ENCODE peak calls at places on chromosomes 3 and 15, in six cellular contexts. S, E, G, Q, B and K are unnamed samples. For H3K27me3 and H3K4me1, the result is how much of the 10 kb centered on the place peaks cover.

GRCh38 chr3:117910820-117911524 is 1123.7 kb downstream of the IGSF11 start:
- DNase-seq in S (no peak), E (no peak), G (no peak), Q (no peak), B (no peak), K (no peak)

GRCh38 chr3:19866751-19867347 is 67.2 kb downstream of the EFHB start:
- DNase-seq in S (no peak), E (peak), G (peak), Q (peak), B (peak), K (peak)

GRCh38 chr3:73509066-73509465 is 115.7 kb downstream of the PDZRN3 start:
- DNase-seq in S (no peak), E (no peak), G (no peak), Q (no peak), B (no peak), K (no peak)

GRCh38 chr3:189270248-189270832 is 98.6 kb downstream of the TPRG1 start:
- DNase-seq in S (peak), E (peak), G (no peak), Q (peak), B (peak), K (peak)

GRCh38 chr3:108091498-108092259 is 848 bp upstream of the CD47 start:
- DNase-seq in S (no peak), E (peak), G (no peak), Q (no peak), B (no peak), K (peak)

GRCh38 chr3:37114251-37115145 is 59.9 kb downstream of the LRRFIP2 start:
- DNase-seq in S (no peak), E (no peak), G (no peak), Q (peak), B (no peak), K (no peak)

GRCh38 chr3:51955893-51956770 is 951 bp downstream of the GPR62 start:
- DNase-seq in S (peak), E (no peak), G (no peak), Q (peak), B (no peak), K (no peak)

GRCh38 chr15:87710406-87710805 is 546.1 kb downstream of the NTRK3 start:
- DNase-seq in S (no peak), E (no peak), G (no peak), Q (peak), B (no peak), K (no peak)

GRCh38 chr15:85749261-85750151 is 45.2 kb downstream of the KLHL25 start:
- DNase-seq in S (no peak), E (no peak), G (no peak), Q (no peak), B (no peak), K (no peak)

GRCh38 chr3:110436209-110436608 is 635.4 kb upstream of the NECTIN3 start:
- DNase-seq in S (no peak), E (no peak), G (no peak), Q (no peak), B (peak), K (peak)

GRCh38 chr3:97439373-97439772 is 325.2 kb upstream of the ARL6 start:
- DNase-seq in S (no peak), E (no peak), G (no peak), Q (no peak), B (no peak), K (no peak)

GRCh38 chr15:51322622-51323296 is 15.6 kb downstream of the CYP19A1 start:
- DNase-seq in S (peak), E (no peak), G (no peak), Q (no peak), B (no peak), K (no peak)

GRCh38 chr3:130759692-130760338 is 13.2 kb upstream of the PIK3R4 start:
- DNase-seq in S (peak), E (peak), G (no peak), Q (peak), B (peak), K (peak)

GRCh38 chr3:174619244-174619643 is 239.9 kb upstream of the NAALADL2 start:
- DNase-seq in S (no peak), E (no peak), G (no peak), Q (no peak), B (no peak), K (no peak)

GRCh38 chr3:195757827-195758226 is 37.0 kb downstream of the MUC20 start:
- DNase-seq in S (no peak), E (no peak), G (no peak), Q (no peak), B (no peak), K (no peak)

GRCh38 chr3:50154840-50155490 is at the start of gene SEMA3F:
- DNase-seq in S (peak), E (peak), G (no peak), Q (peak), B (peak), K (peak)

GRCh38 chr15:65049418-65049840 is 4.2 kb downstream of the SLC51B start:
- DNase-seq in S (peak), E (peak), G (peak), Q (peak), B (no peak), K (peak)

GRCh38 chr3:191328383-191328962 is 721 bp upstream of the CCDC50 start:
- DNase-seq in S (no peak), E (no peak), G (no peak), Q (no peak), B (no peak), K (no peak)

GRCh38 chr3:172202797-172203196 is 163.4 kb downstream of the FNDC3B start:
- DNase-seq in S (no peak), E (no peak), G (no peak), Q (no peak), B (no peak), K (no peak)

GRCh38 chr15:31525296-31525695 is 198.7 kb downstream of the KLF13 start:
- DNase-seq in S (no peak), E (no peak), G (no peak), Q (no peak), B (no peak), K (no peak)

GRCh38 chr15:92111756-92112155 is 258.2 kb downstream of the SLCO3A1 start:
- DNase-seq in S (no peak), E (no peak), G (no peak), Q (no peak), B (no peak), K (no peak)

GRCh38 chr15:82802497-82802896 is 3.4 kb downstream of the FSD2 start:
- DNase-seq in S (no peak), E (no peak), G (no peak), Q (no peak), B (no peak), K (no peak)

DNA sequence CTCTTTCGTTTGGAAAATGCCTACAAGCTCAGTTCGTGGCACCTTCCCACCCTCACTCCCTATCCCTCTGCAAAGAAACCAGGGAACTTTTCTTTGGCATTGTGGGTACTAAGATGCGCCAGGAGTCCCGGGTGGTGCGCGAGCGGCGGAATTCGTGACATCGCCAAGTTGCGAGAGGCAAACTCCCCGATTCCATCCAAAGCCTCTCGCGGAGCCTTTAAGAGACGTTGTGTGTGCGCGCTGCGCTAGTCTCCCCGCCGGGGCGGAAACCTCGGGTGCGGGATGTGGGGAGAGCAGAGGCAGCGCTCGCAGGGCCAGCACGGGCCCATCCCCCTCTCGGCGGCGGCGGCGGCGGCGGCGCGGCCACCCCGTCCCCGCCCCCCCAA is 443 bp upstream of the NR2F2 start:
- DNase-seq in S (no peak), E (peak), G (no peak), Q (peak), B (no peak), K (peak)
- H3K27me3 ChIP-seq in S (under half), E (under half), G (under half), Q (under half), B (under half), K (under half)

DNA sequence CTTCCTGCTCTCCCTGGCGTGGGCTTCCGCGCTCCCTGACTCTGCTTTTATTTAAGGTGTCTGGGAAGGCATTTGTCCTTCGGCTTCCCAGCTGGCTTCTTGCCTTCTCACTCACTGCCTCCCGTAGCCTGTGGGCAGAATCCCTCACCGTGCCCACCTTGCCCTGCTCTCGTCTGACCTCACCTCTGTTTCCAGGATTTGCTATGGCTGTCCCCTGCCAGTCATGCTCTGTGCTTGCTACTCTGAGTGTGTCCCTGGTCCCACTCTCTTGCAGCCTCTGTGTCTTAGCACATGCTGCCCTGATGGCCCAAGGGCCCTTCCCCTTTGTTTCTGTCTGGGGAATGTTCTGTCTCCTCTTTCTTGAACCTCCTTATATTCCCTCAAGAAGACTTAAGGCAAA is 26.2 kb downstream of the LPP start:
- DNase-seq in S (no peak), E (no peak), G (no peak), Q (no peak), B (no peak), K (no peak)
- H3K4me1 ChIP-seq in S (under half), E (under half), G (under half), Q (under half), B (under half), K (under half)

GRCh38 chr3:180265551-180265950 is 228.8 kb upstream of the PEX5L start:
- DNase-seq in S (no peak), E (peak), G (no peak), Q (no peak), B (no peak), K (no peak)

GRCh38 chr3:180264479-180264878 is 227.7 kb upstream of the PEX5L start:
- DNase-seq in S (no peak), E (no peak), G (no peak), Q (no peak), B (no peak), K (no peak)

GRCh38 chr3:180267202-180267843 is 230.6 kb upstream of the PEX5L start:
- DNase-seq in S (no peak), E (peak), G (peak), Q (no peak), B (no peak), K (peak)
- H3K27ac ChIP-seq in S (no peak), E (peak), G (peak), Q (no peak), B (no peak), K (no peak)

GRCh38 chr3:176916777-176917176 is 280.5 kb downstream of the TBL1XR1 start:
- DNase-seq in S (no peak), E (no peak), G (no peak), Q (no peak), B (no peak), K (peak)
- H3K27me3 ChIP-seq in S (under half), E (under half), G (under half), Q (under half), B (under half), K (under half)

GRCh38 chr15:70720228-70721016 is 42.9 kb downstream of the UACA start:
- DNase-seq in S (no peak), E (no peak), G (no peak), Q (no peak), B (no peak), K (no peak)
- H3K4me1 ChIP-seq in S (half or more), E (under half), G (under half), Q (under half), B (under half), K (under half)

GRCh38 chr3:147393261-147393964 is 12.9 kb downstream of the ZIC4 start:
- DNase-seq in S (peak), E (no peak), G (no peak), Q (no peak), B (no peak), K (no peak)
- H3K27ac ChIP-seq in S (peak), E (no peak), G (no peak), Q (peak), B (no peak), K (no peak)

DNA sequence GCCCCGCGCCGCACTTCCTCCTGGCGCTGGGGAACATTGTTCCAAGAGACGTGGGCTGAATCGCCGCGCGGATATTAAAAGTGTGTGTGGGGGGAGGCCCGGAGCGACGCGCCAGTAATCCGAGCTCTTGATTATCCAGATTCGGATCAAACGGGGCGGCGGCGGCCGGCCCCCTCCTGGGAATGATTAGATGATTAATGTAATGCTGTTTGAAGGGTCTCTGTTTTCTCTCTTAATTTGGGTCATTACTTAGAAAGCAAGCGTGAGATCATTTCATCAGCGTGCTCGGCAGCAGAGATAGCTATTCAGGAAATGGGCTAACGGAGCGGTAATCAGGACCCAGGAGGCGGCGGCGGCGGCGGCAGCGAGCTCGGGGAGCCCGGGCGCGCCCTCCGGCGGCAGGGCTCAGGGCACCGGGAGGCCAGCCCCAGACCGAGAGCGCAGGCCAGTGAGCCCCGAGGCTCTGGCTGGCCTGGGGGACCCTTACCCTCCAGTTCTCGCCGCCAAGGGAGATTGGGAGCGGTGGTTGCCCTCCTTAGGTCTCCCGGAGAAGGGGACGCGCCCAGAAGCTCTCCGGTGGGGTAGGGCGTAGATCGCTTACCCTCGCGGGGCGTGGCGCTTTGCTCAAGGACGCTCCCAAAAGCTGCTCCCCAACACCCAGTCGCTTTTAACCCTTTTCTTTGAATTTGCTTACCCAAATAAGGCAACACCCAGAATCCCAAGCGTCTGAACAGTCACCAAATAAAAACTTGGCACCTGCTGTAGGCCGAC is 4.5 kb downstream of the FEZF2 start:
- DNase-seq in S (no peak), E (no peak), G (no peak), Q (no peak), B (no peak), K (no peak)
- H3K27me3 ChIP-seq in S (half or more), E (under half), G (under half), Q (half or more), B (half or more), K (under half)

DNA sequence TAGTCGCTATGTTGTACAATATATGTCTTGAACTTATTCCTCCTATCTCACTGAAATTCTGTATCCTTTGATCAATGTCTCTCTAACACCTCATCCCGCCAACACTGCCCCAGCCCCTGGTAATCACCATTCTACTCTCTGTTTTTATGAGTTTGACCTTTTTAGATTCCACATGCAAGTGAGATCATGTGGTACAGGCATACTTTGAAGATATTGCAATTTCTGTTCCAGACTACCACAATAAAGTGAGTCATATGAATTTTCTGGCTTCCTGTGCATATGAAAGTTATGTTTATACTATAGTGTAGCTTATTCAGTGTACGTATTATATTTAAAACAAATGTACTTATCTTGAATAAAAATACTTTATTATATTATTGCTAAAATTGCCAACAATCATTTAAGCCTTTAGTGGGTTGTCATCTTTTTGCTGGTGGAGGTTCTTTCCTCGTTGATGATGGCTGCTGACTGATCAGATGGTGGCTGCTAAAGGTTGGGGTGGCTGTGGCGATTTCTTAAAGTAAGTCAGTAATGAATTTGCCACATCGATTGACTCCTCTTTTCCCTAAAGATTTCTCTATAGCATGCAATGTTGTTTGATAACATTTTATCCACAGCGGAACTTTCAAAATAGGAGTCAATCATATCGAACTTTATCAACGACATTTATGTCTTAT is 257.2 kb downstream of the NFKBIZ start:
- DNase-seq in S (no peak), E (no peak), G (no peak), Q (no peak), B (no peak), K (no peak)
- H3K4me1 ChIP-seq in S (under half), E (under half), G (under half), Q (under half), B (under half), K (under half)

GRCh38 chr3:72186485-72186864 is 401.5 kb upstream of the PROK2 start:
- DNase-seq in S (no peak), E (no peak), G (no peak), Q (peak), B (no peak), K (no peak)

GRCh38 chr3:72189344-72189743 is 404.4 kb upstream of the PROK2 start:
- DNase-seq in S (no peak), E (no peak), G (no peak), Q (no peak), B (no peak), K (no peak)

GRCh38 chr3:72187131-72187530 is 402.2 kb upstream of the PROK2 start:
- DNase-seq in S (no peak), E (no peak), G (no peak), Q (no peak), B (peak), K (no peak)

GRCh38 chr3:72183489-72183888 is 398.5 kb upstream of the PROK2 start:
- DNase-seq in S (no peak), E (no peak), G (no peak), Q (no peak), B (no peak), K (no peak)

DNA sequence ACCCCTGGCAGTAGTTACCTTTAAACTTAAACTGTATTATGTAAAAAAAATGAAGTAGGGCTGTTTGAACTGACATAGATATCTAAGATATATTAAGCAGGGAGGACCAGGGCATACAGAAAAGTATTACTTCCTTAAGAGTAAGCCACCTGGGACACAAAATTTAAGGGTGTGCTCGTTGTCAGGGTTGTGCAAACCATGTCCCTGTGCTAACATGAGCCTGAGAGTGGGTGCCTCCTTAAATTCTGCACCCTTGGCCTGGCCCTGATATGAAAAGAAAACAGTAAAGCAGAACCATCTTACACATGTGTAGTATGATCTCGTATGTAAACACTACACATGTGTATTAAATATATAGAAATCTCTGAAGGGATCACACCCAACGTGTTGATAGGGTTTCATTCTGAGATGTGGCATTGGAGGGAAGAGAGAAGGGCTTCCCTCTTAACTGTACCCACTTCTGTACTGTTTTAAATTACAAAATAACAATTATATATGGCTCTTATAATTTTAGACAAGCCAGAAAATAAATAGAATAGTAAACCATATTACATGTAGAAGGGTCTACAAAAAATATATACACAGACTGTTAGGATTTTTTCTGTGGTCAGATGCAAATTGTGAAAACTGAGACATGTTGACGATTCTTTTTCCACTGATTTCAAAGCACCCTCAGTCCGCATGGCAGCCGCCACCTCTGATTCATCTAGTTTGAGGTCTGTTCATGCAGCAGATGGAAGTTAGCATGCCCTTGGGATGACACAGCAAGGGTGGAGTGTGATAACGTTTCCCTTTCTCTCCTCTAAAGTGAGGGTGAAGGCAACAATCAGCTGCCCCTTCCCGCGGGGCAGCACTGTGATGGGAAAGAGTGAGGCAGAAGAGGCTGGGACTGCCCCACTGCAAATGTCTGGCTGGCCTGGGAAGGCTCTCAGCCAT is 400.9 kb upstream of the PROK2 start:
- DNase-seq in S (no peak), E (no peak), G (no peak), Q (peak), B (peak), K (no peak)
- H3K27ac ChIP-seq in S (no peak), E (no peak), G (no peak), Q (no peak), B (no peak), K (no peak)